ENCODE peak calls at places on chromosomes 3 and 15, in seven cellular contexts. O is astrocyte, F is heart left ventricle, R is fibroblast of mammary gland, L is heart right ventricle, I is A549, V is IMR-90. D is an unnamed sample.

GRCh38 chr3:73547427-73548036 is 77.2 kb downstream of the PDZRN3 start:
- DNase-seq in O (peak), L (no peak), I (no peak), R (peak), V (peak), F (no peak), D (peak)

GRCh38 chr3:9142346-9142745 is 107.1 kb downstream of the SRGAP3 start:
- DNase-seq in O (peak), L (no peak), F (no peak), V (no peak), R (peak), I (no peak), D (peak)

GRCh38 chr3:1365528-1365927 is 272.7 kb downstream of the CNTN6 start:
- DNase-seq in R (no peak), F (no peak), V (no peak), L (no peak), I (no peak), O (no peak), D (no peak)

GRCh38 chr3:55735976-55736375 is 248.9 kb upstream of the WNT5A start:
- DNase-seq in V (peak), L (no peak), F (no peak), R (peak), O (no peak), I (no peak), D (no peak)

GRCh38 chr3:159082514-159082913 is 280.7 kb downstream of the MFSD1 start:
- DNase-seq in L (no peak), I (no peak), R (peak), V (peak), F (no peak), O (peak), D (no peak)

GRCh38 chr3:113441051-113441770 is at the start of gene CFAP44:
- DNase-seq in L (peak), F (peak), V (peak), O (peak), I (no peak), R (peak), D (peak)

GRCh38 chr15:27826411-27826810 is 272.7 kb downstream of the OCA2 start:
- DNase-seq in V (no peak), R (peak), L (no peak), O (peak), F (no peak), I (no peak), D (no peak)

GRCh38 chr3:58429657-58430056 is 4.0 kb downstream of the PDHB start:
- DNase-seq in O (no peak), F (no peak), R (no peak), V (peak), L (no peak), I (no peak), D (no peak)

GRCh38 chr3:100269410-100270217 is 8.8 kb downstream of the TBC1D23 start:
- DNase-seq in R (peak), F (no peak), I (no peak), L (no peak), V (peak), O (peak), D (peak)

GRCh38 chr3:38207262-38208003 is 42.1 kb downstream of the OXSR1 start:
- DNase-seq in F (no peak), I (no peak), V (no peak), O (no peak), L (no peak), R (no peak), D (no peak)

GRCh38 chr3:48268381-48268935 is 27.6 kb downstream of the ZNF589 start:
- DNase-seq in F (no peak), I (no peak), V (no peak), L (no peak), O (peak), R (peak), D (peak)

GRCh38 chr3:42013652-42014442 is 51.9 kb upstream of the ULK4 start:
- DNase-seq in I (no peak), V (no peak), L (peak), F (peak), R (no peak), O (no peak), D (no peak)

GRCh38 chr15:83698294-83698693 is 44.4 kb downstream of the ADAMTSL3 start:
- DNase-seq in R (peak), I (peak), F (peak), V (peak), O (no peak), L (peak), D (peak)

GRCh38 chr3:115658337-115659181 is 35.2 kb downstream of the GAP43 start:
- DNase-seq in V (peak), F (peak), L (peak), O (peak), R (peak), I (peak), D (peak)

GRCh38 chr3:55555866-55556621 is 68.9 kb upstream of the WNT5A start:
- DNase-seq in L (no peak), I (no peak), R (no peak), O (no peak), F (no peak), V (peak), D (no peak)

GRCh38 chr15:35491999-35492398 is 54.0 kb downstream of the DPH6 start:
- DNase-seq in I (no peak), R (no peak), O (no peak), F (no peak), L (no peak), V (no peak), D (no peak)

GRCh38 chr3:87855626-87856025 is 203.2 kb downstream of the CGGBP1 start:
- DNase-seq in O (peak), V (no peak), I (peak), L (no peak), R (peak), F (no peak), D (peak)

GRCh38 chr3:149466192-149466591 is 8.3 kb upstream of the TM4SF4 start:
- DNase-seq in V (peak), O (peak), F (peak), R (peak), L (no peak), I (no peak), D (peak)

GRCh38 chr15:43878466-43878865 is 51.7 kb downstream of the WDR76 start:
- DNase-seq in I (no peak), O (no peak), R (no peak), L (no peak), V (no peak), F (peak), D (no peak)

GRCh38 chr3:59752925-59753324 is 703.1 kb upstream of the CFAP20DC start:
- DNase-seq in R (no peak), F (no peak), I (no peak), V (no peak), L (no peak), O (no peak), D (no peak)

GRCh38 chr15:69595009-69595825 is 142.6 kb downstream of the RPLP1 start:
- DNase-seq in L (peak), I (no peak), R (no peak), F (peak), V (no peak), O (peak), D (no peak)

GRCh38 chr3:141307351-141308059 is 60.8 kb upstream of the ZBTB38 start:
- DNase-seq in O (no peak), F (no peak), R (no peak), L (no peak), I (no peak), V (no peak), D (no peak)

GRCh38 chr3:136642714-136643113 is 109.5 kb downstream of the STAG1 start:
- DNase-seq in L (no peak), R (no peak), V (no peak), I (no peak), F (no peak), O (no peak), D (no peak)

GRCh38 chr15:89429986-89430385 is 66.4 kb downstream of the RHCG start:
- DNase-seq in O (no peak), I (no peak), L (no peak), V (no peak), F (no peak), R (no peak), D (no peak)

GRCh38 chr3:33392703-33393125 is 47.5 kb downstream of the UBP1 start:
- DNase-seq in O (peak), R (peak), V (peak), I (peak), L (no peak), F (no peak), D (peak)

GRCh38 chr3:126849768-126850167 is 133.1 kb upstream of the PLXNA1 start:
- DNase-seq in F (peak), O (no peak), V (no peak), L (no peak), I (no peak), R (no peak), D (no peak)

GRCh38 chr3:16583551-16583950 is 21.7 kb downstream of the DAZL start:
- DNase-seq in O (no peak), V (no peak), R (no peak), F (no peak), I (no peak), L (no peak), D (no peak)

GRCh38 chr3:169455472-169455871 is 208.0 kb downstream of the MECOM start:
- DNase-seq in I (no peak), O (no peak), R (no peak), F (no peak), L (no peak), V (no peak), D (peak)

GRCh38 chr3:197692641-197693040 is 44.1 kb downstream of the RUBCN start:
- DNase-seq in R (peak), I (no peak), O (no peak), F (no peak), L (no peak), V (peak), D (peak)

GRCh38 chr15:101348643-101349496 is 53.8 kb upstream of the SNRPA1 start:
- DNase-seq in I (no peak), R (no peak), O (no peak), V (no peak), F (no peak), L (no peak), D (peak)

GRCh38 chr3:6844723-6845122 is 16.2 kb upstream of the GRM7 start:
- DNase-seq in R (no peak), I (no peak), O (no peak), L (no peak), F (no peak), V (no peak), D (no peak)

GRCh38 chr3:14224895-14225294 is 46.3 kb downstream of the LSM3 start:
- DNase-seq in I (no peak), F (no peak), O (no peak), R (peak), V (peak), L (no peak), D (peak)

GRCh38 chr3:14222900-14223594 is 44.4 kb downstream of the LSM3 start:
- DNase-seq in F (no peak), L (no peak), I (no peak), R (peak), V (no peak), O (no peak), D (peak)

GRCh38 chr3:14222457-14222856 is 43.8 kb downstream of the LSM3 start:
- DNase-seq in V (no peak), O (no peak), F (no peak), R (peak), L (no peak), I (no peak), D (no peak)

GRCh38 chr3:14221902-14222301 is 43.3 kb downstream of the LSM3 start:
- DNase-seq in V (no peak), L (no peak), F (no peak), I (no peak), O (no peak), R (no peak), D (no peak)

GRCh38 chr3:14223595-14223994 is 45.0 kb downstream of the LSM3 start:
- DNase-seq in O (no peak), I (no peak), F (no peak), R (no peak), L (no peak), V (no peak), D (peak)
- H3K4me3 ChIP-seq in O (no peak), I (no peak), F (no peak), R (no peak), L (no peak), V (no peak), D (no peak)

GRCh38 chr3:114451051-114451451 is 157.2 kb downstream of the TIGIT start:
- DNase-seq in L (no peak), I (no peak), F (no peak), R (no peak), O (no peak), V (no peak), D (no peak)
- H3K4me3 ChIP-seq in L (peak), I (no peak), F (peak), R (peak), O (peak), V (no peak), D (no peak)

GRCh38 chr3:2837233-2837632 is 272.9 kb downstream of the IL5RA start:
- DNase-seq in V (no peak), O (no peak), I (no peak), R (no peak), F (no peak), L (no peak), D (no peak)

GRCh38 chr3:2839886-2840285 is 270.3 kb downstream of the IL5RA start:
- DNase-seq in L (no peak), V (no peak), O (no peak), R (peak), I (no peak), F (peak), D (no peak)

GRCh38 chr3:2838533-2839157 is 271.5 kb downstream of the IL5RA start:
- DNase-seq in F (no peak), I (no peak), L (no peak), R (no peak), O (no peak), V (no peak), D (no peak)

GRCh38 chr3:2837893-2838292 is 272.3 kb downstream of the IL5RA start:
- DNase-seq in L (no peak), F (no peak), I (no peak), R (no peak), O (no peak), V (no peak), D (no peak)
- H3K4me3 ChIP-seq in L (no peak), F (no peak), I (no peak), R (no peak), O (no peak), V (no peak), D (no peak)

GRCh38 chr15:39887211-39887610 is 32.9 kb downstream of the GPR176 start:
- DNase-seq in F (no peak), V (no peak), R (no peak), I (no peak), L (no peak), O (no peak), D (no peak)
- H3K4me3 ChIP-seq in F (no peak), V (no peak), R (no peak), I (no peak), L (no peak), O (no peak), D (no peak)

GRCh38 chr15:39591141-39591895 is 10.4 kb downstream of the THBS1 start:
- DNase-seq in L (no peak), F (no peak), I (no peak), V (peak), R (peak), O (no peak), D (peak)
- H3K4me3 ChIP-seq in L (no peak), F (no peak), I (no peak), V (no peak), R (no peak), O (no peak), D (no peak)

GRCh38 chr3:187130346-187131066 is 8.8 kb downstream of the RPL39L start:
- DNase-seq in L (no peak), F (no peak), O (peak), R (peak), I (no peak), V (peak), D (peak)
- H3K4me3 ChIP-seq in L (no peak), F (no peak), O (no peak), R (no peak), I (no peak), V (no peak), D (no peak)

D was measured in bronchial epithelial cell.